ENCODE peak calls at places on chromosome 15, in ten cellular contexts. W, R, V, L, G, N, S, X, K and Z are unnamed samples.

GRCh38 chr15:45341775-45342174 is 36.6 kb downstream of the GATM start:
- DNase-seq in W (no peak), R (no peak), G (no peak), K (no peak), V (no peak), N (no peak), L (no peak), S (no peak), X (no peak), Z (no peak)

GRCh38 chr15:23064156-23064555 is 24.8 kb upstream of the TUBGCP5 start:
- DNase-seq in X (no peak), R (no peak), W (no peak), S (no peak), N (no peak), L (no peak), G (no peak), V (no peak), K (no peak), Z (no peak)

GRCh38 chr15:62841269-62841628 is 201.3 kb upstream of the TPM1 start:
- DNase-seq in N (no peak), K (peak; percentile 31), X (no peak), W (no peak), V (no peak), G (no peak), L (no peak), R (no peak), S (no peak), Z (no peak)

GRCh38 chr15:31060429-31061140 is 40.9 kb downstream of the TRPM1 start:
- DNase-seq in N (no peak), W (peak; percentile 49), K (no peak), G (no peak), R (no peak), X (no peak), S (no peak), L (no peak), V (no peak), Z (no peak)

GRCh38 chr15:38768970-38769369 is 204.4 kb upstream of the RASGRP1 start:
- DNase-seq in R (no peak), W (no peak), L (no peak), V (no peak), N (peak; percentile 66), K (peak; percentile 39), S (peak; percentile 37), G (peak; percentile 20), X (no peak), Z (peak; percentile 6)

GRCh38 chr15:49558924-49559323 is 61.7 kb downstream of the FAM227B start:
- DNase-seq in R (no peak), S (no peak), V (no peak), K (no peak), X (no peak), W (no peak), N (peak; percentile 87), G (no peak), L (no peak), Z (peak; percentile 48)

GRCh38 chr15:35394416-35394815 is 151.5 kb downstream of the DPH6 start:
- DNase-seq in N (peak; percentile 28), L (no peak), W (no peak), X (no peak), R (no peak), S (no peak), K (peak; percentile 16), G (no peak), V (no peak), Z (no peak)

GRCh38 chr15:40354408-40355171 is 3.4 kb upstream of the DISP2 start:
- DNase-seq in K (no peak), S (peak; percentile 61), L (no peak), N (peak; percentile 72), R (no peak), X (no peak), V (no peak), G (no peak), W (no peak), Z (no peak)

GRCh38 chr15:42138968-42139386 is 17.5 kb downstream of the PLA2G4F start:
- DNase-seq in W (peak; percentile 56), V (no peak), L (no peak), G (no peak), K (no peak), R (no peak), S (no peak), X (no peak), N (no peak), Z (no peak)

GRCh38 chr15:40282870-40283614 is at the start of gene ANKRD63:
- DNase-seq in G (no peak), S (no peak), X (no peak), V (no peak), N (no peak), K (no peak), L (no peak), W (no peak), R (no peak), Z (no peak)

GRCh38 chr15:90660195-90660995 is 56.8 kb upstream of the BLM start:
- DNase-seq in S (no peak), V (peak; percentile 75), R (peak; percentile 67), W (peak; percentile 43), K (peak; percentile 92), X (peak; percentile 85), N (peak; percentile 94), G (peak; percentile 68), L (peak; percentile 98), Z (peak; percentile 89)

GRCh38 chr15:51334011-51334426 is 4.4 kb downstream of the CYP19A1 start:
- DNase-seq in R (no peak), X (no peak), S (no peak), W (no peak), L (no peak), V (no peak), G (no peak), N (no peak), K (no peak), Z (no peak)

GRCh38 chr15:57288926-57289650 is 87.2 kb upstream of the CGNL1 start:
- DNase-seq in X (no peak), S (no peak), V (no peak), W (no peak), L (no peak), N (no peak), K (no peak), R (peak; percentile 46), G (no peak), Z (no peak)

GRCh38 chr15:101348643-101349496 is 53.8 kb upstream of the SNRPA1 start:
- DNase-seq in S (no peak), L (peak; percentile 80), K (no peak), G (no peak), W (peak; percentile 88), X (peak; percentile 49), N (no peak), V (no peak), R (no peak), Z (peak; percentile 99)

GRCh38 chr15:34721802-34722795 is 32.7 kb downstream of the GJD2 start:
- DNase-seq in L (peak; percentile 42), S (peak; percentile 46), N (peak; percentile 31), W (no peak), K (peak; percentile 94), G (peak; percentile 13), X (no peak), R (peak; percentile 49), V (peak; percentile 65), Z (peak; percentile 66)

GRCh38 chr15:98518823-98519561 is 129.3 kb upstream of the IGF1R start:
- DNase-seq in R (no peak), S (peak; percentile 52), G (peak; percentile 62), X (no peak), K (peak; percentile 59), L (peak; percentile 57), N (peak; percentile 88), V (peak; percentile 41), W (peak; percentile 44), Z (peak; percentile 80)

GRCh38 chr15:88872106-88872505 is 23.2 kb downstream of the HAPLN3 start:
- DNase-seq in S (no peak), G (no peak), N (no peak), K (no peak), X (no peak), V (no peak), W (no peak), L (no peak), R (no peak), Z (no peak)

GRCh38 chr15:77851696-77852095 is 219.0 kb upstream of the LINGO1 start:
- DNase-seq in S (no peak), L (no peak), X (peak; percentile 22), K (no peak), W (no peak), N (no peak), R (no peak), G (no peak), V (no peak), Z (no peak)

GRCh38 chr15:60518511-60518910 is 39.6 kb upstream of the ICE2 start:
- DNase-seq in G (no peak), S (no peak), W (no peak), N (no peak), R (no peak), V (no peak), X (no peak), L (no peak), K (no peak), Z (no peak)
- TF ChIP-seq CTCF in G (no peak), S (no peak), W (no peak), N (no peak), R (no peak), V (no peak), X (no peak), L (no peak), K (no peak), Z (no peak)

DNA sequence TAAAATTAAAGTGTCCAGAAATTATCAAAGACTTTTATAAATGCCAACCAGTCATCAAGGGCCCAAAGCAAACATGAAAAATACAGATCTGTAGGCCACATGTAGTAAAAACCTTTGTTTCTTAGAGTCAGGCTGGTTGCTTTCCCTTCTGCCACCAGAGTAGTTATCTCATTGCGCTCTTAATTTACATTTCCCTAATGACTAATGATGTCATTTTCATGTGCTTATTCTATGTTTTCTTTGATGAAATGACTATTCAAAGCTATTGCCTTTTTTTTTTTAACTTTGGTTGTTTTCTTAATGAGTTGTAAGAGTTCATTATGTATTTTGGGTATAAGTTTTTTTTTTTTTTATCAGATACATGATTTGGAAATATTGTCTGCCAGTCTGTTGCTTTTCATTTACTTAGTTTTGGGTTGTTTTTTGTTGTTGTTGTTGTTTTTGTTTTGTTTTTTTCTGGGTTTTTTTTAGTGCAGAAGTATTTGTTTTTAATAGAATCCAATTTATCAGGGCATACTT is 140.6 kb downstream of the HCN4 start:
- DNase-seq in R (no peak), G (no peak), L (no peak), W (no peak), K (no peak), V (no peak), S (no peak), N (no peak), X (no peak), Z (no peak)
- TF ChIP-seq CTCF in R (no peak), G (no peak), L (no peak), W (no peak), K (no peak), V (no peak), S (no peak), N (no peak), X (no peak), Z (no peak)

GRCh38 chr15:67708500-67708899 is 116.8 kb upstream of the SKOR1 start:
- DNase-seq in G (no peak), S (no peak), W (no peak), X (no peak), K (no peak), L (no peak), V (no peak), R (no peak), N (no peak), Z (no peak)

GRCh38 chr15:67707520-67708283 is 117.6 kb upstream of the SKOR1 start:
- DNase-seq in N (no peak), V (no peak), G (no peak), S (peak; percentile 15), L (no peak), X (no peak), W (no peak), R (no peak), K (no peak), Z (no peak)
- TF ChIP-seq CTCF in N (no peak), V (no peak), G (no peak), S (no peak), L (no peak), X (no peak), W (no peak), R (no peak), K (no peak), Z (no peak)

GRCh38 chr15:81199031-81199779 is 2.5 kb downstream of the IL16 start:
- DNase-seq in N (peak; percentile 5), V (no peak), X (no peak), S (no peak), G (no peak), W (no peak), L (no peak), K (no peak), R (no peak), Z (no peak)
- TF ChIP-seq CTCF in N (no peak), V (no peak), X (no peak), S (no peak), G (no peak), W (no peak), L (no peak), K (no peak), R (no peak), Z (no peak)